ENCODE peak calls at places on chromosomes 4 and X, in ten cellular contexts. S is ELF-1, R is pulmonary artery endothelial cell, B is left ventricle myocardium inferior, I is myocyte, H is endothelial cell, F is EH, Y is iPS-NIHi11, Q is ELR, Z is neural progenitor cell. O is an unnamed sample.

GRCh38 chrX:1385251-1385794 is 6.6 kb downstream of the SLC25A6 start:
- DNase-seq in Z (no peak), S (no peak), B (no peak), F (no peak), Q (no peak), I (no peak), H (no peak), R (no peak), Y (no peak), O (no peak)

GRCh38 chrX:33160273-33160672 is 51.1 kb downstream of the DMD start:
- DNase-seq in R (no peak), F (no peak), I (no peak), Q (no peak), H (no peak), B (no peak), Z (no peak), S (no peak), Y (no peak), O (no peak)

GRCh38 chr4:38189445-38189844 is 229.2 kb downstream of the PTTG2 start:
- DNase-seq in F (peak; percentile 96), S (peak; percentile 28), I (peak; percentile 47), R (no peak), Z (no peak), Y (no peak), B (no peak), H (no peak), Q (peak; percentile 96), O (peak; percentile 46)

GRCh38 chr4:146846882-146847281 is 98.8 kb downstream of the TTC29 start:
- DNase-seq in R (no peak), F (no peak), Q (no peak), Z (no peak), S (no peak), B (no peak), Y (no peak), I (no peak), H (no peak), O (no peak)

GRCh38 chrX:44938111-44938510 is 65.1 kb downstream of the KDM6A start:
- DNase-seq in F (no peak), R (no peak), Z (no peak), I (no peak), H (no peak), B (no peak), S (no peak), Q (no peak), Y (no peak), O (no peak)

GRCh38 chr4:185738851-185739250 is 73.1 kb downstream of the SORBS2 start:
- DNase-seq in H (no peak), B (no peak), Q (no peak), I (no peak), R (no peak), F (no peak), Y (no peak), S (no peak), Z (no peak), O (no peak)

GRCh38 chr4:72194046-72194445 is 162.2 kb downstream of the NPFFR2 start:
- DNase-seq in Q (no peak), Y (no peak), B (no peak), Z (no peak), F (no peak), H (no peak), S (no peak), R (no peak), I (no peak), O (no peak)

GRCh38 chrX:80173261-80173660 is 158.7 kb downstream of the TBX22 start:
- DNase-seq in I (no peak), B (no peak), Y (no peak), R (no peak), Z (no peak), F (no peak), H (no peak), S (no peak), Q (no peak), O (no peak)

GRCh38 chrX:31200430-31200829 is 128.6 kb upstream of the FTHL17 start:
- DNase-seq in H (no peak), B (no peak), F (no peak), I (no peak), S (no peak), Z (no peak), Y (no peak), R (no peak), Q (no peak), O (no peak)

GRCh38 chr4:84498203-84499026 is 677 bp downstream of the NKX6-1 start:
- DNase-seq in H (no peak), F (peak; percentile 47), S (peak; percentile 75), Q (peak; percentile 46), I (peak; percentile 38), R (no peak), Z (peak; percentile 70), Y (peak; percentile 34), B (no peak), O (peak; percentile 36)

GRCh38 chr4:131764730-131765129 is 1384.4 kb upstream of the PCDH10 start:
- DNase-seq in S (no peak), Q (no peak), B (no peak), Z (no peak), I (no peak), R (no peak), Y (no peak), H (no peak), F (no peak), O (no peak)

GRCh38 chr4:86302242-86302641 is 57.6 kb downstream of the MAPK10 start:
- DNase-seq in Q (no peak), R (peak; percentile 78), S (no peak), B (no peak), F (no peak), Z (peak; percentile 79), Y (peak; percentile 33), H (peak; percentile 44), I (peak; percentile 24), O (no peak)

GRCh38 chr4:168241953-168242352 is 76.6 kb downstream of the DDX60 start:
- DNase-seq in F (no peak), Y (no peak), I (no peak), Z (no peak), H (no peak), Q (no peak), S (peak; percentile 1), B (no peak), R (no peak), O (no peak)

GRCh38 chr4:823093-823760 is 2.7 kb downstream of the CPLX1 start:
- DNase-seq in F (no peak), I (peak; percentile 44), H (no peak), S (no peak), B (no peak), Z (no peak), R (no peak), Y (no peak), Q (no peak), O (no peak)

GRCh38 chr4:127889903-127890302 is 9.2 kb downstream of the PLK4 start:
- DNase-seq in Y (no peak), R (no peak), B (no peak), S (no peak), H (no peak), Q (no peak), Z (no peak), F (no peak), I (no peak), O (no peak)

GRCh38 chr4:2059034-2059725 is at the start of gene NAT8L:
- DNase-seq in R (no peak), Y (peak; percentile 86), S (no peak), Z (peak; percentile 86), I (peak; percentile 65), F (peak; percentile 9), B (peak; percentile 27), Q (peak; percentile 28), H (no peak), O (peak; percentile 45)

O was measured in activated CD8-positive, alpha-beta T cell treated with anti-CD3 and anti-CD28 coated beads for 36 hours.